ENCODE peak calls at places on chromosomes 1 and 21, in six cellular contexts. H is lower lobe of right lung; E is lung; O is effector memory CD4-positive, alpha-beta T cell; V is heart left ventricle; Z is fibroblast of lung. P is an unnamed sample.

GRCh38 chr1:228416217-228416971 is at the start of gene TRIM17:
- DNase-seq in H (no peak), E (peak; percentile 37), O (no peak), V (no peak), Z (no peak), P (peak; percentile 54)

GRCh38 chr1:193058529-193059281 is 455 bp downstream of the UCHL5 start:
- DNase-seq in H (peak; percentile 77), E (peak; percentile 62), O (peak; percentile 25), V (peak; percentile 39), Z (peak; percentile 45), P (peak; percentile 46)

GRCh38 chr1:109298666-109299086 is 8.1 kb downstream of the MYBPHL start:
- DNase-seq in H (peak; percentile 70), E (no peak), O (no peak), V (peak; percentile 71), Z (no peak), P (peak; percentile 38)

GRCh38 chr1:89957063-89957462 is 37.8 kb upstream of the ZNF326 start:
- DNase-seq in H (no peak), E (no peak), O (no peak), V (no peak), Z (no peak), P (no peak)

GRCh38 chr1:89274431-89274857 is 1.8 kb upstream of the GBP5 start:
- DNase-seq in H (no peak), E (no peak), O (no peak), V (no peak), Z (peak; percentile 12), P (no peak)

GRCh38 chr21:28893687-28894086 is 99.0 kb downstream of the LTN1 start:
- DNase-seq in H (no peak), E (no peak), O (no peak), V (no peak), Z (no peak), P (no peak)

GRCh38 chr1:182392045-182393028 is 747 bp upstream of the GLUL start:
- DNase-seq in H (peak; percentile 78), E (peak; percentile 47), O (no peak), V (peak; percentile 66), Z (peak; percentile 53), P (no peak)

GRCh38 chr1:86201321-86201720 is 44.7 kb upstream of the COL24A1 start:
- DNase-seq in H (no peak), E (no peak), O (no peak), V (no peak), Z (no peak), P (no peak)

GRCh38 chr1:209198926-209199325 is 384.6 kb upstream of the CAMK1G start:
- DNase-seq in H (no peak), E (no peak), O (no peak), V (no peak), Z (no peak), P (no peak)

GRCh38 chr1:170663441-170664282 is at the start of gene PRRX1:
- DNase-seq in H (no peak), E (no peak), O (no peak), V (peak; percentile 44), Z (peak; percentile 64), P (no peak)

GRCh38 chr1:196449459-196449858 is 158.8 kb downstream of the KCNT2 start:
- DNase-seq in H (no peak), E (no peak), O (no peak), V (no peak), Z (peak; percentile 23), P (no peak)

GRCh38 chr21:45756029-45756428 is 112.5 kb downstream of the PCBP3 start:
- DNase-seq in H (no peak), E (no peak), O (no peak), V (no peak), Z (no peak), P (no peak)

GRCh38 chr1:21077085-21077484 is 99.6 kb downstream of the EIF4G3 start:
- DNase-seq in H (no peak), E (no peak), O (no peak), V (peak; percentile 35), Z (peak; percentile 46), P (no peak)

GRCh38 chr1:179205284-179205683 is 24.2 kb downstream of the ABL2 start:
- DNase-seq in H (no peak), E (no peak), O (no peak), V (no peak), Z (no peak), P (no peak)

GRCh38 chr1:14909920-14910466 is 243.6 kb upstream of the TMEM51 start:
- DNase-seq in H (no peak), E (no peak), O (no peak), V (no peak), Z (no peak), P (no peak)
- H3K27ac ChIP-seq in H (no peak overlapping the region), E (no peak overlapping the region), O (no peak overlapping the region), V (no peak overlapping the region), Z (no peak overlapping the region), P (no peak overlapping the region)

DNA sequence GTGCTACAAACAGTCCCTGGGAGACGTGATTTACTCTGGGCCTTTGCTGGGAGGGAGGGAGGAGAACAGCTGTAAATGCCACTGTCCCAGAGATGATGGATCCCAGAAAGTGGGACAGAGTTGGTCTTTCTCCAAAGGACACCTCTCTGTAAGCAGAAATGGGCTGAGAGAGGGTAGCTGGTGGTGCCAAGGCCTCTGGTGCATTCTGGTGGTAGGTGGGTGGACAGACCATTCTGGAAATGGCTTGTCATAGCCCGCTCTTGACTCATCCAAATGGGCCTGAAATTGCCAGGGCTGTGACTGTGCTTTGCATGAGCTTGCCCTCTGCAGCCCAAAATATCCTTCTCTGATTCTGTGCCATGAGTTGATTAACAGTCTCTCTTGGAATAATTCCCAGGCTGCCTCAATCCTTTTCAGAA is 36.1 kb downstream of the CCDC185 start:
- DNase-seq in H (no peak), E (no peak), O (no peak), V (peak; percentile 45), Z (no peak), P (no peak)
- H3K27ac ChIP-seq in H (no peak overlapping the region), E (peak overlapping the region; percentile 77), O (no peak overlapping the region), V (peak overlapping the region; percentile 45), Z (no peak overlapping the region), P (no peak overlapping the region)

GRCh38 chr1:18110598-18110939 is 3.0 kb downstream of the IGSF21 start:
- DNase-seq in H (no peak), E (no peak), O (no peak), V (no peak), Z (no peak), P (no peak)
- H3K27ac ChIP-seq in H (no peak overlapping the region), E (no peak overlapping the region), O (no peak overlapping the region), V (no peak overlapping the region), Z (no peak overlapping the region), P (no peak overlapping the region)

GRCh38 chr1:39852214-39852791 is 31.0 kb downstream of the TRIT1 start:
- DNase-seq in H (no peak), E (no peak), O (no peak), V (no peak), Z (peak; percentile 45), P (no peak)

GRCh38 chr1:39847940-39848339 is 35.4 kb downstream of the TRIT1 start:
- DNase-seq in H (no peak), E (no peak), O (no peak), V (no peak), Z (no peak), P (no peak)

GRCh38 chr1:39849203-39849602 is 34.1 kb downstream of the TRIT1 start:
- DNase-seq in H (no peak), E (no peak), O (no peak), V (no peak), Z (no peak), P (no peak)

GRCh38 chr1:39852876-39853275 is 30.4 kb downstream of the TRIT1 start:
- DNase-seq in H (no peak), E (no peak), O (no peak), V (no peak), Z (no peak), P (no peak)

GRCh38 chr1:39850606-39851216 is 32.6 kb downstream of the TRIT1 start:
- DNase-seq in H (no peak), E (no peak), O (no peak), V (no peak), Z (no peak), P (no peak)
- H3K27ac ChIP-seq in H (no peak overlapping the region), E (no peak overlapping the region), O (no peak overlapping the region), V (no peak overlapping the region), Z (no peak overlapping the region), P (no peak overlapping the region)